ENCODE peak calls at places on chromosome 11, in eight cellular contexts. R is upper lobe of right lung, N is PC-3, Z is breast epithelium, Q is AG04450, U is HepG2, J is cardiac muscle cell, O is K562. I is an unnamed sample.

GRCh38 chr11:37786214-37786755 is 1188.2 kb upstream of the RAG2 start:
- DNase-seq in O (no peak), R (no peak), U (no peak), Q (peak), Z (no peak), J (no peak), N (peak), I (no peak)

GRCh38 chr11:65488273-65489058 is 10.4 kb upstream of the MALAT1 start:
- DNase-seq in Q (no peak), N (no peak), U (no peak), O (peak), J (no peak), Z (no peak), R (peak), I (peak)

GRCh38 chr11:35365961-35366360 is 53.4 kb downstream of the SLC1A2 start:
- DNase-seq in J (no peak), O (no peak), U (no peak), Q (no peak), R (no peak), N (no peak), Z (no peak), I (no peak)

GRCh38 chr11:133809525-133810178 is 35.7 kb downstream of the SPATA19 start:
- DNase-seq in N (no peak), R (no peak), Z (peak), J (no peak), O (no peak), U (no peak), Q (no peak), I (no peak)

GRCh38 chr11:32438883-32439487 is 3.6 kb upstream of the WT1 start:
- DNase-seq in J (peak), U (no peak), Q (no peak), O (no peak), Z (no peak), N (no peak), R (no peak), I (no peak)

GRCh38 chr11:86274503-86274902 is 27.5 kb upstream of the HIKESHI start:
- DNase-seq in U (peak), Z (no peak), N (no peak), R (no peak), J (peak), O (peak), Q (no peak), I (no peak)

GRCh38 chr11:121300313-121300971 is 7.9 kb downstream of the SC5D start:
- DNase-seq in J (peak), N (no peak), Q (no peak), Z (no peak), U (no peak), O (no peak), R (no peak), I (no peak)

GRCh38 chr11:1935156-1936071 is 11.7 kb upstream of the MRPL23 start:
- DNase-seq in O (no peak), R (peak), J (no peak), U (no peak), Q (no peak), N (no peak), Z (no peak), I (no peak)

GRCh38 chr11:1864831-1865665 is 12.2 kb downstream of the LSP1 start:
- DNase-seq in R (no peak), Q (no peak), J (no peak), U (no peak), O (no peak), Z (no peak), N (no peak), I (no peak)

GRCh38 chr11:67616431-67617242 is 9.9 kb downstream of the NDUFV1 start:
- DNase-seq in O (no peak), J (no peak), Z (no peak), U (no peak), R (no peak), N (no peak), Q (no peak), I (peak)

GRCh38 chr11:79087238-79087956 is 353.4 kb downstream of the TENM4 start:
- DNase-seq in N (peak), U (peak), J (peak), Q (no peak), Z (no peak), O (no peak), R (no peak), I (no peak)

GRCh38 chr11:3994030-3994640 is 100.5 kb upstream of the RRM1 start:
- DNase-seq in N (peak), J (no peak), Q (no peak), Z (no peak), O (peak), U (peak), R (no peak), I (no peak)

GRCh38 chr11:64744544-64745218 is 739 bp upstream of the RASGRP2 start:
- DNase-seq in J (peak), Z (no peak), N (no peak), U (no peak), O (peak), Q (no peak), R (no peak), I (no peak)

GRCh38 chr11:126544311-126545056 is 189.0 kb downstream of the ST3GAL4 start:
- DNase-seq in N (peak), R (no peak), O (no peak), Q (peak), U (no peak), J (peak), Z (peak), I (peak)

DNA sequence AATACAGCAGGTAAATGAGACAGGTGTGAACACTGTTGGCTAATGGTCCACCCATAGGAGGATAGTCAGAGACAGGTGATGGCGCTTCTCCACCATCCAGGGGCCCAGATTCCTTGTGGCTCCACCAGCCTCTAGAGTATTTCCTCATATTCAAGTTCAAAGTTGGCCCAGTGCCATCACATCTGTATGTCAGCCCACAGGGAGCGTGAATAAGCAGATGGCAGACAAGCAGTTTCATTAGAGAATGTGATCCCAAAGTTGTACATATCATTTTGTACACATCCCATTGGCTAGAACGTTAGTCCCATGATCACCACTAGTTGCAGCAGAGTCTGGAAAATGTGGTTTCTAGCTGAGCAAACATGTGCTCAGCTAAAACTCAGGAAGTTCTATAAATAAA is 11.0 kb upstream of the CWF19L2 start:
- DNase-seq in U (no peak), J (no peak), Z (no peak), Q (peak), R (no peak), O (peak), N (no peak), I (no peak)
- H3K27ac ChIP-seq in U (no peak), J (no peak), Z (no peak), Q (no peak), R (no peak), O (no peak), N (no peak), I (no peak)

DNA sequence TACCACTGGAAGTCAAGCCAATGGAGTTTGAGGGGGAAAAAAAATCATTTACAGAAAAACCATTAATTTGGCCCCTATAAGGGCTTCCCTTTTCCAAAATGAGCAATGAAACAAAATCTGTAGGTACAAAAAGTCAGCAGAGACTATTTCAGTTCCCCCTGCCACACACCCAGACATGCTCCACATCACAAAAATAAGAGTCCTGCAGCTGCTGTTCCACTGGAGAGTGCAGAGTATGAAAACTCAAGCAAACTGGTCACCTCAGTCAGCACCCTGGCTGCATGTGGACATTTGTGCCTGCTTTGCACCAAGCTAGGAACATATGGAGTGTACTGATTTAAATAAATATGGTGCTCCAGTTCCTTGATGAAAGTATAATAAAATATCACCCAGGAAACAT is 15.1 kb downstream of the POU2AF1 start:
- DNase-seq in Q (no peak), O (no peak), U (no peak), N (no peak), J (no peak), Z (no peak), R (no peak), I (no peak)
- H3K27ac ChIP-seq in Q (no peak), O (no peak), U (peak), N (no peak), J (no peak), Z (no peak), R (no peak), I (no peak)

GRCh38 chr11:47394050-47394321 is 14.4 kb upstream of the SLC39A13 start:
- DNase-seq in J (no peak), N (no peak), Z (no peak), O (no peak), U (no peak), R (peak), Q (no peak), I (no peak)
- H3K27ac ChIP-seq in J (peak), N (no peak), Z (peak), O (peak), U (no peak), R (peak), Q (peak), I (peak)

GRCh38 chr11:72616655-72617054 is 57.6 kb downstream of the PDE2A start:
- DNase-seq in U (no peak), Q (no peak), N (no peak), J (no peak), R (no peak), O (no peak), Z (no peak), I (no peak)

GRCh38 chr11:72614381-72614780 is 59.8 kb downstream of the PDE2A start:
- DNase-seq in N (peak), R (no peak), J (no peak), O (no peak), Q (no peak), U (no peak), Z (no peak), I (no peak)

GRCh38 chr11:72613977-72614376 is 60.2 kb downstream of the PDE2A start:
- DNase-seq in R (peak), Q (no peak), J (no peak), O (peak), N (no peak), U (no peak), Z (no peak), I (peak)

GRCh38 chr11:72615329-72615728 is 58.9 kb downstream of the PDE2A start:
- DNase-seq in R (no peak), N (no peak), O (no peak), Q (no peak), Z (no peak), J (no peak), U (no peak), I (no peak)

DNA sequence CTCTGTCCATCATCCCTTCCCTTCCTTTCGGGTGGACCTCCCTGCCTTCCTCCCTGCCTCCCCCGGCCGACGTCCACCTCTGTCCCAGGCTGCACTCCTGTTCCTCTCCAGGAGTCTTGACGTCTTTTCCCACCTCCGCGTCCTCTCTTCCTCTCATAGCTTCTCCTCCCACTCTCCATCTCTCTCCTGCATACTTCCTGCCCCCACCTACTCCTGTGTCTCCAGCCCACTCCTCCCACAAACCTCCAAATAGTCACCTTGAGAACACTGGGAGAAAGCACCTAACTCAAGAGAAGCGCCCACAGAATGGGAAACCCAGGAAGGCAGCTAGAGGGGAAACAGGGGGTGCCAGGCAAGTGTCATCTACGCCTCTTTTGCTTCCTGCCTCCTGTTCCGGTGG is 60.8 kb downstream of the PDE2A start:
- DNase-seq in U (no peak), Z (no peak), R (no peak), N (no peak), O (no peak), Q (no peak), J (no peak), I (no peak)
- H3K27ac ChIP-seq in U (no peak), Z (no peak), R (no peak), N (no peak), O (no peak), Q (no peak), J (no peak), I (peak)

GRCh38 chr11:28618426-28618825 is 510.2 kb downstream of the METTL15 start:
- DNase-seq in U (no peak), J (no peak), O (no peak), Z (no peak), R (no peak), N (peak), Q (no peak), I (no peak)

GRCh38 chr11:28621648-28622215 is 513.5 kb downstream of the METTL15 start:
- DNase-seq in R (no peak), N (no peak), O (no peak), Z (no peak), U (no peak), J (no peak), Q (no peak), I (no peak)

GRCh38 chr11:28616160-28616559 is 508.0 kb downstream of the METTL15 start:
- DNase-seq in R (no peak), Z (no peak), J (no peak), U (no peak), Q (no peak), N (no peak), O (no peak), I (no peak)

GRCh38 chr11:28616566-28616965 is 508.4 kb downstream of the METTL15 start:
- DNase-seq in U (no peak), N (no peak), R (no peak), Q (no peak), Z (no peak), O (no peak), J (no peak), I (no peak)

GRCh38 chr11:28619870-28620540 is 511.8 kb downstream of the METTL15 start:
- DNase-seq in Q (no peak), U (no peak), Z (no peak), R (no peak), O (no peak), J (no peak), N (peak), I (no peak)
- H3K27ac ChIP-seq in Q (no peak), U (no peak), Z (no peak), R (no peak), O (no peak), J (no peak), N (peak), I (no peak)

GRCh38 chr11:19849107-19849789 is 136.6 kb downstream of the NAV2 start:
- DNase-seq in R (no peak), Q (peak), O (no peak), U (no peak), J (peak), N (no peak), Z (no peak), I (no peak)
- H3K27ac ChIP-seq in R (no peak), Q (no peak), O (no peak), U (no peak), J (peak), N (peak), Z (peak), I (no peak)